ENCODE peak calls at places on chromosomes 12 and 14, in four cellular contexts. Z is ovary; B is CD8-positive, alpha-beta T cell; G is cardiac fibroblast. E is an unnamed sample.

GRCh38 chr12:56571131-56571530 is 49.5 kb downstream of the RBMS2 start:
- DNase-seq in G (no peak), B (no peak), Z (no peak), E (no peak)

GRCh38 chr12:27619308-27619707 is 76.9 kb upstream of the REP15 start:
- DNase-seq in B (no peak), Z (no peak), G (peak), E (no peak)

GRCh38 chr14:61478971-61479473 is 157.6 kb downstream of the PRKCH start:
- DNase-seq in Z (no peak), B (no peak), G (no peak), E (peak)

GRCh38 chr12:4108803-4109345 is 164.7 kb upstream of the CCND2 start:
- DNase-seq in G (no peak), Z (no peak), B (no peak), E (no peak)

GRCh38 chr12:24903305-24904088 is 45.4 kb downstream of the BCAT1 start:
- DNase-seq in B (no peak), G (peak), Z (no peak), E (no peak)

GRCh38 chr14:67503331-67503730 is 14.8 kb upstream of the TMEM229B start:
- DNase-seq in Z (no peak), G (no peak), B (no peak), E (no peak)

GRCh38 chr12:109875572-109876131 is 4.7 kb downstream of the GLTP start:
- DNase-seq in B (no peak), G (no peak), Z (no peak), E (no peak)

GRCh38 chr12:42935756-42936155 is 346.2 kb upstream of the PRICKLE1 start:
- DNase-seq in B (no peak), Z (no peak), G (peak), E (no peak)

GRCh38 chr12:91722072-91722471 is 423.6 kb downstream of the BTG1 start:
- DNase-seq in B (no peak), Z (no peak), G (peak), E (no peak)

GRCh38 chr14:104247336-104248202 is 109.2 kb downstream of the KIF26A start:
- DNase-seq in B (no peak), G (no peak), Z (no peak), E (peak)

GRCh38 chr12:114933428-114934160 is 249.6 kb upstream of the TBX3 start:
- DNase-seq in G (peak), B (no peak), Z (no peak), E (no peak)

GRCh38 chr12:89448951-89449371 is 75.6 kb downstream of the GALNT4 start:
- DNase-seq in Z (no peak), G (peak), B (no peak), E (no peak)

GRCh38 chr14:37550511-37550910 is 44.5 kb downstream of the FOXA1 start:
- DNase-seq in G (peak), B (no peak), Z (no peak), E (no peak)

GRCh38 chr14:57402173-57402852 is 11.9 kb downstream of the NAA30 start:
- DNase-seq in B (no peak), Z (no peak), G (no peak), E (no peak)

GRCh38 chr14:62436256-62436655 is 609.0 kb downstream of the KCNH5 start:
- DNase-seq in B (no peak), G (peak), Z (no peak), E (no peak)

DNA sequence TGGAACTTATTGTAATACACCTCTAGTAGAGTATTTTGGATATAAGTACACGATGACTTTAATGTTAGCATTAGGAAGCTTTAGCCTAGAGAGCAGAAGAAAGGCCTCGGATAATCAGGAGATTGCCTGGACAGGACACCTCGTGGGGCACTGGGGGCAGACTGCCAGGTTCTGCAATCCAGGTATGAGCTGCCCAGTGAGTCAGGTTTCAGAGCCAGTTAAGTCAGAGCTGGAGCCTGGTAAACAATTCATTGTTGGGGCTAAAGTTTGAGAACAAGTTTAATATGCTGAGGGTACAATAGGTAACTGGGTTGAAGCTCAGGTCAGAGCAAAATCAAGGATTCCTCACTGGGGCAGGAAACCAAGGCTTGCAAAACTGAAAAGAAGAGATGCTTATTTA is 107.4 kb downstream of the RERGL start:
- DNase-seq in G (no peak), Z (no peak), B (no peak), E (no peak)
- TF ChIP-seq CTCF in G (no peak), Z (no peak), B (no peak), E (no peak)

GRCh38 chr12:13937735-13938134 is 43.7 kb downstream of the GRIN2B start:
- DNase-seq in B (no peak), G (no peak), Z (no peak), E (no peak)

GRCh38 chr12:13940466-13940865 is 40.9 kb downstream of the GRIN2B start:
- DNase-seq in G (no peak), B (no peak), Z (no peak), E (no peak)

GRCh38 chr12:13942826-13943225 is 38.6 kb downstream of the GRIN2B start:
- DNase-seq in Z (no peak), B (no peak), G (no peak), E (no peak)

GRCh38 chr12:13945236-13945635 is 36.2 kb downstream of the GRIN2B start:
- DNase-seq in G (no peak), Z (no peak), B (no peak), E (no peak)

GRCh38 chr12:13941258-13942249 is 39.8 kb downstream of the GRIN2B start:
- DNase-seq in Z (no peak), G (peak), B (no peak), E (no peak)
- TF ChIP-seq CTCF in Z (no peak), G (peak), B (no peak), E (no peak)

DNA sequence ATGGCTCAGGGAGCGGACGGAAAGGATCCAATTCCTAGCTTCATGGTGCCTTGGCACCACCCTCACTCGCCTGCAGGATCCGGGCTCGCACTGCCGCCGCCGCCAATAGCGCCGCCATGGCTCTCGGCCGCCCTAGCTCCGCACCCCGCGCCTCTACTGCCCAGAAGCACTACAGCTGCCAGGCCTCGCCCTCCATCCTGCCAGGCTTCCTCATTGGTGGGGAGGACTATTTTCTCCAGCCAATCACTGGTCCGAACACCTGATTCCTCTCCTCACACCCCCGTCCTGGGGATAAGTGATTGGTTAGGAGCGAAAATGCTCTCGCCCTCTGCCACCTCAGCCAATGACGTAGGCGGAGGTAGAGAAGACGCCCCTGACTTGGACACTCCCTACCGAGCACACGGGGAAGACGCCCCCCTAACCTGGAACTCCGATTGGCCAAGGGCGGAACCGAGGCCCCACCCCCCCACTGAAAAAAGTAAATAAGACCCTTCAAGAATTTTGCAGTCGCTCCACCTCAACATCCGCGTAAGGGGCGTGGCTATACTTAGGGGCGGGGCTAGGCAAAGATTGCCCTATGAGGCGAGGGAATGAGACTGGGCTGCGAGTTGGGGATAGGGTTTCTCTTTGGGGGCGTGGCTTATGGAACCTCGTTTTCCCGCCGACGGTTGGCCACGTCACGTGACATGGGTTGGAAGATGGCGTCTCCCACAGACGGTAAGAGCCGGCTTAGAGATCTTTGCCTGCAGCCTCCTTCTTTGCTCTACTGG is at the start of the genes ALDH6A1 and LIN52:
- DNase-seq in B (peak), Z (peak), G (peak), E (peak)
- TF ChIP-seq CTCF in B (no peak), Z (peak), G (no peak), E (peak)

GRCh38 chr12:101792046-101792931 is 38.5 kb downstream of the GNPTAB start:
- DNase-seq in B (no peak), G (no peak), Z (no peak), E (no peak)
- TF ChIP-seq CTCF in B (no peak), G (peak), Z (no peak), E (no peak)

DNA sequence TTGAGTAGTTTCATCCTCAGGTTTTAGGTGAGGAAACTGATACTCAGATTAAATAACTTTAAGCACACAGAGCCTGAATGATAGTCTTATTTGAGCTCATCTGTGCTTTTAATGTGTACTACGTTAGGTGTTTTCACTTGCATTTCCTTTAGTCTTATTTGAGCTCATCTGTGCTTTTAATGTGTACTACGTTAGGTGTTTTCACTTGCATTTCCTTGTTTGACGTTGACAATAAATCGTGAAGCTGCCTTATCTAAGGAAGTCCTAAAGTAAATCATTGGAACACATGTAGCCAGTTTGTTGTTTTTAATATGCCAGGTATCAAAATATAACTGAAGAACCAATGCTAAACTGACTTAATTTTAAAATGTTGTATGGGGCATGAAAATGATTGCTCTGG is 2.0 kb downstream of the RAP1B start:
- DNase-seq in Z (no peak), B (no peak), G (no peak), E (no peak)
- TF ChIP-seq CTCF in Z (no peak), B (no peak), G (no peak), E (no peak)

DNA sequence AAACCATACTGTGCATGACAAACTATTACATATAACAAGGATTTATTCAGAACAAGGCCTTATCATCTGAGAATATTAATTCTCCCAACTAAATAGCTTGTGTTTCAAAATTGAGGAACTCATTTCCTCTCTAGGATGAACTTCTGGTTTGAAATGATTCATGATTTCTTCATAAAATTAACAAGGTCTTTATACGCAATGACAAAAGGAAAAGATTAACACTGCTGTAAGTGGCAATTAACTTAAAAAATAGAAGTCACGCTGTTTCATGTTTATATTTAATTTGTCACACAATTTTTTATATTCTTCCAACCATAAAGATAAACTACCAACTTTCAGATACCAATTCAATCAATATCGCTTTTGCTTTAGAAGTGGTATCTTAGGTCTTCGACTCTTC is 80.8 kb downstream of the GRIP1 start:
- DNase-seq in B (no peak), Z (no peak), G (no peak), E (no peak)
- TF ChIP-seq CTCF in B (no peak), Z (no peak), G (no peak), E (no peak)

DNA sequence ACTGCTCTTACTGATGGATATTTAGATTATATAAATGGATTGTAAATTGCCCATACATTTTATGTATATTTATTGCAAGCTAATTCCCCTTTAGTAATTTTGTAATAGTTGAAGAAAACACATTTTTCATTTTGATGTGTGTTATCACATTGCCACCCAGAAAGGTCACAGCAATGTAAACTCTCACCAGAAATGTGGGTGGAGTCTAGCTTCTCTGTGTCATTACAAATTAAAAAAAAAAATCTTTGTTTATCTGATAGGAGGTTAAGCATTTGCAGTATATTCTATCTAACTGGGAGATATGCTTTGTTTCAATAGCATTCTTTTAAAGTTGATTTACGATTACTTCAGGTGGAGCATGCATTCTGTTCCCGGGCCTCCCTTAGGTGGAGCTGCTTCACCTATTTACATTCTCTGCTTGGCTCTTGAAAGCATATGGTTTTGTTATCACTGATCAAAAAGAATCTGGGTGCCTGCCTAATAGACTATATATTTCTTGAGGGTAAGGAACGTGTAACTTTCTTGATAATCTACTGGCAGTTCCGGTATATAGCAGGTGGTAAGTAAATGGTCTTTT is 7.9 kb downstream of the ADIPOR2 start:
- DNase-seq in Z (no peak), B (no peak), G (no peak), E (no peak)
- TF ChIP-seq CTCF in Z (no peak), B (no peak), G (no peak), E (no peak)

GRCh38 chr12:52542785-52543318 is 10.1 kb downstream of the KRT71 start:
- DNase-seq in B (no peak), Z (no peak), G (no peak), E (no peak)

GRCh38 chr12:52542157-52542556 is 10.8 kb downstream of the KRT71 start:
- DNase-seq in G (no peak), Z (no peak), B (no peak), E (no peak)

GRCh38 chr12:52543985-52544888 is 8.7 kb downstream of the KRT71 start:
- DNase-seq in G (peak), B (no peak), Z (no peak), E (no peak)

GRCh38 chr12:52541709-52542108 is 11.2 kb downstream of the KRT71 start:
- DNase-seq in G (no peak), B (no peak), Z (no peak), E (no peak)

DNA sequence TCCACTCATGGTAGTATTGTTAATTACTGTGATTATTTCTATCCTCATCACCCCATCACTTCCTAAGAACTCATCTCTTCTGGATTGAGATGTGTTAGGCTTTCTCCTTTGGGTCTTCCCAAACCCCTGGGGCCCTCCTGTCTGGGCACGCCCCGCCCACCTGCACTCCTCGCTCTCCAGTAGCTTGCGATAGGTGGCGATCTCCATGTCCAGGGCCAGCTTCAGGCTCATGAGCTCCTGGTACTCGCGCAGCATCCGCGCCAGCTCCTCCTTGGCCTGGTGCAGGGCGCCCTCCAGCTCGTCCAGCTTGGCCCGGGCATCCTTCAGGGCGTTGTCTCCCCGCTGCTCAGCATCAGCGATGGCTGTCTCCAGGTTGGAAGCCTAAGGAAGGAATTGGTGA is 6.8 kb downstream of the KRT71 start:
- DNase-seq in G (no peak), B (no peak), Z (no peak), E (no peak)
- TF ChIP-seq CTCF in G (no peak), B (no peak), Z (no peak), E (no peak)

DNA sequence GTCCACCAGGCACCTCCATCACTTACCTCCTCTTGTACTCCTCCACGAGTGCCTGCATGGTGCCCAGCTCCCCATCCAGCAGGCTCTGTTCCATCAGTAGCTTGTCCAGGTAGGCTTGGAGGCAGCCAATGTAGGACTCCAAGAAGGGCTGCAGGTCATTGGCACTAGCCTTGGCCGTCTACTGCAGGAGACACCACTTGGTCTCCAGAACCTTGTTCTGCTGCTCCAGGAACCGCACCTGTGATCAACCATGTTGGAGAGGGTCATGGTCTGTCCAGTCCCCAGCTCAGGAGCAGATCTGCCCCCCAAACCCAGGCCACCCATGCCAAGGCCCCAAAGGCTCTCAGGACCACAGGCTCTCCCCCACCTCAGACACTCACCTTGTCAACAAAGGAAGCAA is 23.9 kb downstream of the KRT76 start:
- DNase-seq in B (no peak), G (no peak), Z (no peak), E (no peak)
- TF ChIP-seq CTCF in B (no peak), G (no peak), Z (no peak), E (no peak)

E was measured in CD14-positive monocyte.